ENCODE peak calls at places on chromosomes 16 and 17, in ten cellular contexts. C is ascending aorta; W is cardiac fibroblast; Q is mucosa of descending colon; G is pancreas; J is CD8-positive, alpha-beta T cell; N is fibroblast of lung; B is body of pancreas; R is colonic mucosa; F is GM12865. T is an unnamed sample.

GRCh38 chr16:16163571-16163970 is 59.7 kb downstream of the ABCC6 start:
- DNase-seq in C (no peak), W (no peak), Q (no peak), G (no peak), J (no peak), N (no peak), B (no peak), R (no peak), F (no peak), T (peak; percentile 88)

GRCh38 chr16:10744370-10745030 is 858 bp downstream of the NUBP1 start:
- DNase-seq in C (no peak), W (no peak), Q (no peak), G (no peak), J (no peak), N (no peak), B (no peak), R (no peak), F (no peak), T (no peak)

GRCh38 chr16:6335072-6335471 is 997.6 kb upstream of the RBFOX1 start:
- DNase-seq in C (no peak), W (peak; percentile 10), Q (peak; percentile 9), G (no peak), J (no peak), N (no peak), B (peak; percentile 5), R (no peak), F (peak; percentile 8), T (peak; percentile 55)

GRCh38 chr17:59634632-59635561 is 15.2 kb downstream of the CLTC start:
- DNase-seq in C (no peak), W (peak; percentile 42), Q (no peak), G (no peak), J (no peak), N (no peak), B (no peak), R (no peak), F (no peak), T (no peak)

GRCh38 chr17:75087558-75088453 is at the start of gene SLC16A5:
- DNase-seq in C (peak; percentile 48), W (peak; percentile 61), Q (peak; percentile 92), G (peak; percentile 64), J (peak; percentile 40), N (peak; percentile 75), B (peak; percentile 75), R (peak; percentile 94), F (peak; percentile 35), T (no peak)

GRCh38 chr16:49599281-49599680 is 225.7 kb downstream of the C16orf78 start:
- DNase-seq in C (no peak), W (no peak), Q (no peak), G (no peak), J (no peak), N (no peak), B (no peak), R (no peak), F (no peak), T (no peak)

GRCh38 chr17:18920911-18921441 is 31.0 kb upstream of the SLC5A10 start:
- DNase-seq in C (no peak), W (peak; percentile 51), Q (no peak), G (no peak), J (no peak), N (no peak), B (no peak), R (peak; percentile 33), F (peak; percentile 83), T (no peak)

GRCh38 chr17:40474419-40475002 is 26.9 kb downstream of the TNS4 start:
- DNase-seq in C (no peak), W (no peak), Q (no peak), G (no peak), J (no peak), N (no peak), B (no peak), R (no peak), F (no peak), T (no peak)

GRCh38 chr16:55508941-55509920 is at the start of gene LPCAT2:
- DNase-seq in C (no peak), W (peak; percentile 90), Q (peak; percentile 93), G (peak; percentile 77), J (no peak), N (peak; percentile 86), B (peak; percentile 94), R (peak; percentile 94), F (peak; percentile 38), T (peak; percentile 48)

GRCh38 chr16:72372082-72372615 is 200.2 kb upstream of the PMFBP1 start:
- DNase-seq in C (no peak), W (no peak), Q (no peak), G (no peak), J (no peak), N (no peak), B (no peak), R (no peak), F (no peak), T (no peak)

GRCh38 chr16:72371307-72372081 is 199.5 kb upstream of the PMFBP1 start:
- DNase-seq in C (no peak), W (peak; percentile 48), Q (no peak), G (no peak), J (no peak), N (peak; percentile 52), B (no peak), R (no peak), F (no peak), T (no peak)

GRCh38 chr16:72367841-72368240 is 195.9 kb upstream of the PMFBP1 start:
- DNase-seq in C (no peak), W (no peak), Q (no peak), G (no peak), J (no peak), N (no peak), B (no peak), R (no peak), F (no peak), T (no peak)

GRCh38 chr16:72372646-72373045 is 200.7 kb upstream of the PMFBP1 start:
- DNase-seq in C (no peak), W (no peak), Q (no peak), G (no peak), J (no peak), N (no peak), B (no peak), R (no peak), F (no peak), T (no peak)

DNA sequence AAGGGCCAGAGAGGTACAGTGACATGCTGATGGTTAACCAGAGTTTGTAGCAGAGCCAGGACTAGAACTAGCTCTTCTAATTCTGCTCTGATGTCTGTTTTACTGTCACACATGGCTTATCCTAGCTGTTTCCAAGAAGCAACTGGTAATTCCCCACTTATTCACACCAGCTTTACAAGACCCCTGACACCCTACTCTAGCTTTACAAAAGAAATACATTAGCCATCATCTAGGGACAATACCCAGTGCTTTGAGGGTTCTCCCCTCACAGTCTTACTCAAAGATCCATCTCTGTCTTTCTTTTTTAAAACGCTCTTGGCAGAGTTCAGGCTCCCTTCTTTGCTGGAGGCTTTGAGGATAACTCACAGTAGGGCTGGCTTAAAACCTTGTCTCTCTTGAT is 197.3 kb upstream of the PMFBP1 start:
- DNase-seq in C (no peak), W (no peak), Q (no peak), G (no peak), J (no peak), N (no peak), B (no peak), R (no peak), F (no peak), T (no peak)
- H3K4me3 ChIP-seq in C (no peak overlapping the region), W (no peak overlapping the region), Q (no peak overlapping the region), G (no peak overlapping the region), J (no peak overlapping the region), N (no peak overlapping the region), B (no peak overlapping the region), R (no peak overlapping the region), F (no peak overlapping the region), T (no peak overlapping the region)

GRCh38 chr16:30561212-30561816 is 3.1 kb upstream of the ZNF764 start:
- DNase-seq in C (no peak), W (peak; percentile 18), Q (peak; percentile 47), G (no peak), J (no peak), N (no peak), B (peak; percentile 36), R (peak; percentile 53), F (no peak), T (no peak)
- H3K4me3 ChIP-seq in C (peak overlapping the region; percentile 62), W (peak overlapping the region; percentile 32), Q (no peak overlapping the region), G (peak overlapping the region; percentile 30), J (peak overlapping the region; percentile 1), N (peak overlapping the region; percentile 45), B (no peak overlapping the region), R (peak overlapping the region; percentile 40), F (no peak overlapping the region), T (no peak overlapping the region)

GRCh38 chr17:17495448-17496188 is 577 bp downstream of the RASD1 start:
- DNase-seq in C (no peak), W (no peak), Q (peak; percentile 42), G (peak; percentile 32), J (peak; percentile 10), N (peak; percentile 47), B (no peak), R (no peak), F (peak; percentile 30), T (no peak)
- H3K4me3 ChIP-seq in C (peak overlapping the region; percentile 70), W (peak overlapping the region; percentile 60), Q (peak overlapping the region; percentile 22), G (peak overlapping the region; percentile 47), J (peak overlapping the region; percentile 76), N (peak overlapping the region; percentile 67), B (no peak overlapping the region), R (peak overlapping the region; percentile 46), F (no peak overlapping the region), T (no peak overlapping the region)

GRCh38 chr16:57213462-57213861 is 27.3 kb downstream of the RSPRY1 start:
- DNase-seq in C (no peak), W (no peak), Q (no peak), G (no peak), J (no peak), N (no peak), B (no peak), R (no peak), F (no peak), T (no peak)
- H3K4me3 ChIP-seq in C (no peak overlapping the region), W (no peak overlapping the region), Q (no peak overlapping the region), G (no peak overlapping the region), J (no peak overlapping the region), N (no peak overlapping the region), B (no peak overlapping the region), R (no peak overlapping the region), F (no peak overlapping the region), T (no peak overlapping the region)